ENCODE peak calls at places on chromosomes 4 and X, in four cellular contexts. A, K, E and V are unnamed samples.

GRCh38 chrX:79408623-79409322 is 41.6 kb upstream of the ITM2A start:
- DNase-seq in A (no peak), E (no peak), K (no peak), V (no peak)

GRCh38 chr4:83606435-83606834 is 70.5 kb downstream of the GPAT3 start:
- DNase-seq in K (no peak), A (no peak), E (no peak), V (no peak)

GRCh38 chr4:26873391-26874026 is 12.9 kb downstream of the STIM2 start:
- DNase-seq in K (no peak), E (no peak), A (peak; percentile 8), V (no peak)

GRCh38 chr4:125832161-125832560 is 517.4 kb downstream of the FAT4 start:
- DNase-seq in K (no peak), A (no peak), E (no peak), V (no peak)

GRCh38 chrX:10484683-10485247 is 135.6 kb downstream of the MID1 start:
- DNase-seq in K (no peak), A (no peak), E (no peak), V (no peak)

GRCh38 chrX:18424482-18425198 is 768 bp upstream of the CDKL5 start:
- DNase-seq in K (no peak), E (peak; percentile 62), A (peak; percentile 45), V (peak; percentile 73)

GRCh38 chrX:110006826-110007375 is 4.0 kb downstream of the TMEM164 start:
- DNase-seq in E (peak; percentile 6), K (no peak), A (peak; percentile 31), V (no peak)

GRCh38 chr4:171857302-171858005 is 44.2 kb downstream of the GALNTL6 start:
- DNase-seq in K (no peak), E (peak; percentile 42), A (no peak), V (no peak)

GRCh38 chrX:72029473-72030411 is 102.0 kb downstream of the RTL5 start:
- DNase-seq in A (no peak), E (peak; percentile 85), K (peak; percentile 51), V (no peak)

GRCh38 chr4:1008840-1009646 is 2.4 kb upstream of the FGFRL1 start:
- DNase-seq in E (peak; percentile 27), A (peak; percentile 48), K (no peak), V (no peak)

GRCh38 chrX:30597258-30598012 is 19.9 kb upstream of the TASL start:
- DNase-seq in K (no peak), A (peak; percentile 13), E (no peak), V (no peak)

GRCh38 chr4:73701116-73701515 is 39.3 kb upstream of the CXCL8 start:
- DNase-seq in E (peak; percentile 55), K (no peak), A (no peak), V (no peak)

GRCh38 chr4:85147481-85148076 is 181.1 kb upstream of the WDFY3 start:
- DNase-seq in K (peak; percentile 55), A (peak; percentile 74), E (peak; percentile 79), V (peak; percentile 24)

GRCh38 chr4:47716017-47716416 is 121.8 kb downstream of the CORIN start:
- DNase-seq in A (no peak), K (no peak), E (peak; percentile 11), V (no peak)

GRCh38 chr4:169279111-169279510 is 8.4 kb upstream of the SH3RF1 start:
- DNase-seq in A (no peak), K (no peak), E (peak; percentile 59), V (no peak)

GRCh38 chrX:119669424-119670037 is 23.4 kb downstream of the SEPTIN6 start:
- DNase-seq in E (no peak), A (peak; percentile 45), K (no peak), V (no peak)

GRCh38 chr4:76982638-76983579 is 33.4 kb downstream of the SEPTIN11 start:
- DNase-seq in A (no peak), K (no peak), E (peak; percentile 73), V (no peak)

GRCh38 chrX:10741003-10741402 is 120.6 kb upstream of the MID1 start:
- DNase-seq in A (no peak), K (no peak), E (no peak), V (no peak)

GRCh38 chr4:119478446-119479179 is 150.0 kb downstream of the PDE5A start:
- DNase-seq in K (no peak), A (no peak), E (peak; percentile 41), V (no peak)

GRCh38 chr4:98670186-98670585 is 11.8 kb upstream of the TSPAN5 start:
- DNase-seq in A (no peak), K (no peak), E (no peak), V (no peak)

GRCh38 chr4:47213106-47213505 is 181.7 kb downstream of the GABRB1 start:
- DNase-seq in K (no peak), E (peak; percentile 33), A (no peak), V (no peak)

GRCh38 chr4:128846063-128846462 is 36.6 kb downstream of the JADE1 start:
- DNase-seq in K (no peak), E (no peak), A (peak; percentile 76), V (no peak)

GRCh38 chr4:125522992-125523391 is 208.2 kb downstream of the FAT4 start:
- DNase-seq in E (no peak), K (no peak), A (no peak), V (no peak)

GRCh38 chr4:140144937-140145336 is 9.0 kb downstream of the MAML3 start:
- DNase-seq in K (no peak), E (no peak), A (no peak), V (no peak)

GRCh38 chr4:7964890-7965662 is 25.4 kb upstream of the AFAP1 start:
- DNase-seq in E (peak; percentile 43), A (peak; percentile 40), K (no peak), V (no peak)

GRCh38 chr4:24922416-24922815 is 9.6 kb upstream of the CCDC149 start:
- DNase-seq in E (peak; percentile 38), K (no peak), A (no peak), V (no peak)

GRCh38 chr4:1981251-1982055 is 27.3 kb downstream of the NELFA start:
- DNase-seq in A (peak; percentile 40), E (peak; percentile 62), K (no peak), V (peak; percentile 50)

GRCh38 chrX:30887721-30888120 is 1.3 kb downstream of the TAB3 start:
- DNase-seq in E (no peak), K (no peak), A (no peak), V (no peak)

GRCh38 chr4:56345461-56345860 is 41.8 kb downstream of the AASDH start:
- DNase-seq in A (no peak), E (peak; percentile 17), K (no peak), V (no peak)

GRCh38 chr4:122765702-122766352 is 33.3 kb downstream of the BBS12 start:
- DNase-seq in K (no peak), A (no peak), E (peak; percentile 92), V (no peak)

GRCh38 chr4:15982833-15983528 is 20.0 kb upstream of the FGFBP2 start:
- DNase-seq in E (no peak), K (no peak), A (no peak), V (no peak)

GRCh38 chr4:148021706-148022105 is 289.8 kb downstream of the ARHGAP10 start:
- DNase-seq in E (no peak), K (no peak), A (no peak), V (no peak)

GRCh38 chrX:43655151-43655676 is 885 bp upstream of the MAOA start:
- DNase-seq in K (no peak), A (peak; percentile 37), E (peak; percentile 63), V (peak; percentile 37)

GRCh38 chrX:51893931-51894696 is 691 bp downstream of the MAGED1 start:
- DNase-seq in A (peak; percentile 62), K (no peak), E (peak; percentile 40), V (peak; percentile 50)

GRCh38 chr4:140427104-140427918 is at the start of gene CLGN:
- DNase-seq in K (peak; percentile 26), A (peak; percentile 85), E (peak; percentile 72), V (peak; percentile 97)

DNA sequence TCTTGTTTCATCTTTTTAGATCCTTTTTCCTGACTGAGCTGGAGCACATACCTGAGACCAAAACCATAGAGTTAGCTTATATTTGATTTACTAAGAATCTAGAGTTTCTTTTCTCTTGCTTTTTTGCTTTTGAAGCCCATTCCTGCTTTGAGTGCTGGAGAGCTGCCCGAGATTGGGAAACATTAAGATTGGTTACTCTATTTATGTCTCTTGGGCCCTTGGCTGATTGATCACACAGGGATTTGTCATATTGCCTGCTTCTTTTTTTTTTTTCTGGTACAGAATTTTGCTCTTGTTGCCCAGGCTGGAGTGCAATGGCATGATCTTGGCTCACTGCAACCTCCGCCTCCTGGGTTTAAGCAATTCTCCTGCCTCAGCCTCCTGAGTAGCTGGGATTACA is 73.9 kb downstream of the REPS2 start:
- DNase-seq in A (no peak), K (no peak), E (no peak), V (no peak)
- TF ChIP-seq CTCF in A (no peak), K (no peak), E (no peak), V (no peak)

GRCh38 chr4:185591679-185592141 is 56.4 kb upstream of the PDLIM3 start:
- DNase-seq in K (no peak), E (no peak), A (no peak), V (no peak)
- TF ChIP-seq CTCF in K (no peak), E (no peak), A (no peak), V (no peak)

GRCh38 chr4:120718979-120719566 is 203.5 kb downstream of the PRDM5 start:
- DNase-seq in K (peak; percentile 31), E (peak; percentile 75), A (no peak), V (peak; percentile 23)
- TF ChIP-seq CTCF in K (peak; percentile 87), E (peak; percentile 88), A (peak; percentile 44), V (peak; percentile 21)

GRCh38 chrX:2500091-2500680 is 590 bp downstream of the DHRSX start:
- DNase-seq in A (peak; percentile 36), E (peak; percentile 72), K (no peak), V (peak; percentile 68)
- TF ChIP-seq CTCF in A (peak; percentile 10), E (no peak), K (no peak), V (no peak)

DNA sequence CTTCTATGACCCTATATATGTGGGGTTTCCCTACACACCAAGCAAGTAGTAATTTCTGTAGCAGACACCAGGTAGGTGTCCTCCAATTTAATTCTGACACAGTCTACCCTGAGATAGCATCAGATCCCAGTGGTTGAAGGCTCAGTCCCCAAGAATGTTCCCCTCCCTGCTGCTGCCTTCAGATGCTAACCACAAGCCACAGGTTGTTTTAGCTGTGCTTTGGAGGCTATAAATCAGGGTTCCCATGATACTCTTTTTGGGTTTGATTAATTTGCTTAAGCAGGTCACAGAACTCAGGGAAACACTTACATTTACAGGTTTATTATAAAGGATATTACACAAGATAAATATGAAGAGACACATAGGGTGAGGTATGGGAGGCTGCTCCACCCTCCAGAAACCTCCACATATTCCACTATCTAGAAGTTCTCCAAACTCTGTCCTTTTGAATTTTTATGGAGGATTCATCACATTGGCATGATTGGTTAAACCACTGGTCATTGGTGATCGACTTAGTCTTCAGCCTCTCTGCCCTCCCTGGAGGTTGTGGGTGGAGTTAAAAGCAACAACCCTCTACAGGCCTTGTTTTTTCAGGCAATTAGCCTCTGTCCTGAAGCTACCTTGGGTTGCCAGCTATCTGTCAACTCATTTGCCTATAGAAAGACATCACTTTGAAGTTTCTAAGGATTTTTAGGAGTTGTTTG is 50.8 kb downstream of the GRIA2 start:
- DNase-seq in A (no peak), K (peak; percentile 34), E (peak; percentile 53), V (no peak)
- TF ChIP-seq CTCF in A (no peak), K (no peak), E (no peak), V (no peak)